ENCODE peak calls at places on chromosomes 6 and 20, in six cellular contexts. X is PC-3; Q is LNCaP clone FGC; R is aorta; V is GM23248; F is CD8-positive, alpha-beta memory T cell. Z is an unnamed sample.

GRCh38 chr20:8431538-8432434 is 299.7 kb downstream of the PLCB1 start:
- DNase-seq in F (no peak), R (peak; percentile 71), Q (no peak), V (no peak), X (no peak), Z (no peak)

GRCh38 chr20:58233881-58234528 is 5.6 kb upstream of the ANKRD60 start:
- DNase-seq in R (peak; percentile 82), X (peak; percentile 60), Q (no peak), F (peak; percentile 32), V (peak; percentile 39), Z (no peak)

GRCh38 chr6:110642711-110643110 is 166.3 kb upstream of the SLC22A16 start:
- DNase-seq in F (no peak), V (no peak), X (no peak), R (no peak), Q (no peak), Z (no peak)

GRCh38 chr6:152952045-152952444 is 30.8 kb downstream of the FBXO5 start:
- DNase-seq in V (peak; percentile 49), F (no peak), X (peak; percentile 60), Q (no peak), R (no peak), Z (peak; percentile 15)

GRCh38 chr6:332671-333070 is 40.4 kb downstream of the DUSP22 start:
- DNase-seq in Q (no peak), X (no peak), V (peak; percentile 74), R (no peak), F (no peak), Z (peak; percentile 60)

GRCh38 chr6:140043762-140044378 is 669.4 kb upstream of the CITED2 start:
- DNase-seq in R (no peak), X (peak; percentile 77), F (no peak), Q (no peak), V (peak; percentile 56), Z (peak; percentile 39)

GRCh38 chr6:80319286-80319685 is 212.8 kb downstream of the BCKDHB start:
- DNase-seq in Q (no peak), X (peak; percentile 48), F (no peak), R (no peak), V (peak; percentile 69), Z (peak; percentile 43)

GRCh38 chr6:39365281-39366074 is 43.0 kb upstream of the KCNK16 start:
- DNase-seq in F (no peak), R (no peak), V (peak; percentile 88), X (peak; percentile 48), Q (no peak), Z (peak; percentile 56)

GRCh38 chr20:58131581-58132142 is 96.8 kb downstream of the ANKRD60 start:
- DNase-seq in V (peak; percentile 75), F (no peak), X (peak; percentile 98), R (no peak), Q (no peak), Z (peak; percentile 92)

GRCh38 chr6:35213161-35213823 is 464 bp upstream of the SCUBE3 start:
- DNase-seq in Q (no peak), X (no peak), V (peak; percentile 23), R (peak; percentile 82), F (no peak), Z (no peak)

GRCh38 chr20:19552144-19552895 is 205.7 kb upstream of the RIN2 start:
- DNase-seq in F (no peak), R (peak; percentile 79), Q (no peak), X (no peak), V (no peak), Z (no peak)

GRCh38 chr20:62571667-62572344 is 70.5 kb upstream of the SLCO4A1 start:
- DNase-seq in V (peak; percentile 40), Q (no peak), R (no peak), X (peak; percentile 38), F (no peak), Z (no peak)

GRCh38 chr6:116530436-116530835 is 15.0 kb downstream of the TRAPPC3L start:
- DNase-seq in Q (no peak), R (no peak), X (peak; percentile 42), V (no peak), F (no peak), Z (no peak)

GRCh38 chr6:87049779-87050178 is 45.1 kb downstream of the CGA start:
- DNase-seq in V (no peak), X (no peak), R (no peak), Q (no peak), F (no peak), Z (no peak)

DNA sequence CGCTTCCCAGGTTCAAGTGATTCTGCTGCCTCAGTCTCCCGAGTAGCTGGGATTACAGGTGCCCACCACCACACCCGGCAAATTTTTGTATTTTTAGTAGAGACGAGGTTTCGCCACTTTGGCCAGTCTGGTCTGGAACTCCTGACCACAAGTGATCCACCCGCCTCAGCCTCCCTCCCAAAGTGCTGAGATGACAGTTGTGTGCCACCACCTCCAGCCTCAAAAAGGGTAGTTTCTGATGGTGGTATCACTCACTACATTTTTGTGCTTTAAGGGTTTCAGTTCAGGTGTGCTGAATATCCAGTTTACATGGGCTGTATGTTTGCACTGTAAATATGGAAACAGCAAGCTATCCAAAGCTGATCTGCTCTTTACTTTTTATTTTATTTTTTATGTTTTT is 12.1 kb upstream of the ADGRG6 start:
- DNase-seq in V (no peak), X (no peak), R (no peak), F (no peak), Q (no peak), Z (no peak)
- H3K4me3 ChIP-seq in V (no peak overlapping the region), X (no peak overlapping the region), R (no peak overlapping the region), F (no peak overlapping the region), Q (no peak overlapping the region), Z (no peak overlapping the region)

GRCh38 chr6:113586966-113587699 is 270.0 kb upstream of the MARCKS start:
- DNase-seq in R (no peak), X (no peak), Q (no peak), F (no peak), V (no peak), Z (no peak)
- H3K4me3 ChIP-seq in R (no peak overlapping the region), X (no peak overlapping the region), Q (no peak overlapping the region), F (no peak overlapping the region), V (no peak overlapping the region), Z (no peak overlapping the region)

DNA sequence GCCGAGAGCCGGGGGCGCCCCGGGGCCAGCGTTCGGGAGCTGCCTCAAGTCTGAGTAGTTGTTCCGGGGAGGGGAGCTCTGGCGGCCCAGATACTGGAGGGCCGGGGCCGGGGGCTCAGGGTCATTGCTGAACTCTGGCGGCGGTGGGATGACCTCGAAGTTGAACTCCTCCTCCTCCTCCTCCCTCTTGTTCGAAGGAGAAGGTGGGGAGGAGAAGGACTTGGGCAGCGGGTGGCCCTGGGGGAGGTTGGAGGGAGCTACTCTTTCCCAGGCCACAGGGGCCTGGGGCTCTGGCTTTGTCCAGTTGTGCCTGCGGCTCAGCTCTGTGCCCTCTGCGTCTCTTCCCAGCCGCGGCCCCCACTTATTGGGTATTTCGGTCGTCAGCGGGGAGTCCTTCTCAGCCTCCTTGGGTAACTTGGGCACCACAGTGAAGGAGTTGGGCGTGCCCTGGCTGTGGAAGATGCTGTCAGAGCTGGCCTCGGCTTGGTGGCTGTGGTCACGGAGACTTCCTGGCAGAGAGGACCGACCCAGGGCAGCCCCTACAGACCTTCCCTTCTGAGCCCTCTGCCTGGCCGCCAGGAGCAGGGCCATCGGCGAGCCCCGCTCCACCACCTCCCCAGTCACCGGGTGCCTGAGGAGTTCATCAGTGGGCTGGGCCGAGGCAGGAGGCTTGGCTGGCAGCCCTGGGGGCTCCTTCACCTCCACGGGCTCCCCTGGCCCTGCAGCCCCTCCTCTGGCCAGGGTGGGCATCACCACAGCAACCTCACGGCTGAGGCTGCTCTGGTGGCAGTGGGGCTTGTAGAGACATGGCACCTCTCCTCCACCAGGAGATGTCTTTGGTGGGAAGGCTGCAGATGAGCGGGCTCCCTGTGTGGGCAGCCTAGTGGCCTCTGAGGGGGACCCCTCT is 37.4 kb downstream of the C6orf132 start:
- DNase-seq in R (no peak), V (no peak), X (no peak), F (no peak), Q (no peak), Z (no peak)
- H3K4me3 ChIP-seq in R (no peak overlapping the region), V (no peak overlapping the region), X (no peak overlapping the region), F (peak overlapping the region; percentile 66), Q (no peak overlapping the region), Z (no peak overlapping the region)

DNA sequence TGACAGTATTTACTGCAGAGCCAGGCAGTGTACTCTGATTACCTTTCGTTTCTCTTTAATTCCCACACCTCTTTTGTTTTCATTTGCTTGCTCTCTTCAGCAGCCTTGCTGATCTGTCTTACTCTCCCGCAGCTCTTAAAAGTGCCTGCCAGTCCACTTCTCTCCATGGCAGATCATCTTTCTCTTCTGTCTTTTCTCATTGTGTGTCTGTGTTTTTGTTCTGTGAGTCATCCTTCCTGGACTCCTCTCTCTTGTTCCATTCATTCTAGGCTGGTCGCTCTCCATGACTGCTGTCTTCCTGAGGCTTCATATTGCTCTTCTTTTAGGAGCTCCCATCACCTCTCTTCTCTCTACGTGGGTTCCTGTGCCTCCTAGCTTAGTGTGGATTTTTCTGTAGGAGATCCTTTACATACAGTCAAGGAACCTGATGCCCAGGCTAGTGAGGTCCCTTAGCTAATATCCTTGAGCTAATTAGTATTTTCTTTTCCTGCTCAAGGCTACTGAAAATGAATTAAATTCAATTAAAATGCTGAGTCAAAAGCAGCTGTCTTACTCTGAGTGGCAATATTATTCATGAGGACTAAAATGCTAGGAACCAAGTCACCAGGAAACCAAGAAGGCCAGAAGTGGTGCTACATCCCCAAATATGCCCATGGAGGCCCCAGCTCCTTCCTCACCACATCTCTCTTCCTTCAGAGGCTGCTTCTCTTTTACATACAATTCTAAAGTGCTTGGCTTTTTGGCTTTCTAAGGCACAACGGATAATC is 86.1 kb downstream of the SLX4IP start:
- DNase-seq in V (peak; percentile 88), X (peak; percentile 84), R (no peak), F (no peak), Q (no peak), Z (peak; percentile 72)
- H3K4me3 ChIP-seq in V (peak overlapping the region; percentile 52), X (no peak overlapping the region), R (no peak overlapping the region), F (no peak overlapping the region), Q (no peak overlapping the region), Z (no peak overlapping the region)

DNA sequence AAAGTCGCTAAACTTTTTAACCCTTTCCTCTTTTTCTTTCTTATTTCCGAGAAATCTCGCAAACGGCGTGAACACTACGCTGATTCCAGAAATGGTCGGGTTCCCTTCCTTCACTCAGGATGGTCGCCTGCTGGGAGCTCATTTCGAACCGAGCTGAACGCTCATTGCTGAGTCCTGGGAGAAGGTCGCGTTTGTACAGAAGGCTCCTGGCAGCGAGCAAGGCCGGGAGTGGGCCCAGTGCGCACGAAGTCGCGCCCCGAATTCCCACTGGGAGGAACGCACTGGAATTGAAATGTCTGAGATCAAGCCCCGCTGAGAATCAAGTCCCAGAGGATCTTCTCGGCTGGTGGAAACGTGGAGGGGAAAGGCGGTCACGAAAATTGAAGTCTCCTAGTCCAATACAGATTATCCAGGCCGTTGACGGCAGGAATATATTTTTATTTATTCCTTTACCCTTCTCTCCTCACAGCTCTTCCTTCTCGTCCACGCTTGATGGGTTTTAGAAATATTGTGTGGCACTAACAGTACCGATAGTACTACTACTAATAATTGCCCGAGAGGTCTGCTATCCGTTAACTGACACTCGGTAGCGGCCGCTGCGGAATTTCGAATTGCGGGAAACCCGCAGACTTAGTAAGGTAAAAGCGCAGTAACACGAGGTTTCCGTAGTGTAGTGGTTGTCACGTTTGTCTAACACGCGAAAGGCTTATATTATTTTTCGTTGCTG is 207.2 kb upstream of the ZNF184 start:
- DNase-seq in Q (no peak), R (no peak), V (no peak), F (no peak), X (no peak), Z (no peak)
- H3K4me3 ChIP-seq in Q (no peak overlapping the region), R (no peak overlapping the region), V (no peak overlapping the region), F (no peak overlapping the region), X (no peak overlapping the region), Z (no peak overlapping the region)

GRCh38 chr6:43509984-43510826 is at the start of gene LRRC73:
- DNase-seq in R (peak; percentile 97), F (peak; percentile 75), Q (no peak), V (peak; percentile 94), X (peak; percentile 79), Z (peak; percentile 80)
- H3K4me3 ChIP-seq in R (peak within 1 kb of the TSS; percentile 40), F (peak within 1 kb of the TSS; percentile 41), Q (peak within 1 kb of the TSS; percentile 53), V (peak within 1 kb of the TSS; percentile 75), X (peak within 1 kb of the TSS; percentile 78), Z (peak within 1 kb of the TSS; percentile 52)

Z was measured in AG10803.